ENCODE peak calls at places on chromosomes 12 and 14, in four cellular contexts. B is fibroblast of lung, G is IMR-90, S is GM23248. E is an unnamed sample.

GRCh38 chr14:82872494-82872893 is 1338.8 kb upstream of the SEL1L start:
- DNase-seq in B (no peak), G (no peak), S (peak), E (no peak)

GRCh38 chr12:52243774-52244614 is 11.0 kb downstream of the KRT7 start:
- DNase-seq in B (peak), G (peak), S (peak), E (peak)

GRCh38 chr12:108379761-108380160 is 40.6 kb upstream of the CMKLR1 start:
- DNase-seq in B (no peak), G (no peak), S (no peak), E (no peak)

GRCh38 chr12:56208014-56208413 is 13.7 kb downstream of the RNF41 start:
- DNase-seq in B (no peak), G (no peak), S (no peak), E (no peak)

GRCh38 chr14:53190938-53191337 is 37.8 kb upstream of the DDHD1 start:
- DNase-seq in B (no peak), G (peak), S (peak), E (no peak)

GRCh38 chr12:16349132-16349463 is 1.7 kb downstream of the MGST1 start:
- DNase-seq in B (peak), G (peak), S (peak), E (no peak)

GRCh38 chr12:78918221-78918620 is 53.6 kb downstream of the SYT1 start:
- DNase-seq in B (no peak), G (peak), S (no peak), E (no peak)

GRCh38 chr12:100345020-100345767 is 11.7 kb upstream of the SLC17A8 start:
- DNase-seq in B (no peak), G (no peak), S (no peak), E (no peak)

GRCh38 chr12:57740656-57741412 is 2.3 kb upstream of the AGAP2 start:
- DNase-seq in B (no peak), G (no peak), S (no peak), E (no peak)

GRCh38 chr14:73797540-73797925 is 54.1 kb upstream of the PTGR2 start:
- DNase-seq in B (no peak), G (no peak), S (no peak), E (no peak)

GRCh38 chr14:99910337-99911268 is 117.4 kb downstream of the EML1 start:
- DNase-seq in B (peak), G (peak), S (peak), E (peak)

GRCh38 chr12:18108611-18109010 is 18.6 kb upstream of the RERGL start:
- DNase-seq in B (no peak), G (no peak), S (no peak), E (no peak)

GRCh38 chr12:6821674-6822433 is at the start of gene GPR162:
- DNase-seq in B (peak), G (peak), S (peak), E (no peak)

GRCh38 chr14:21233457-21234076 is 35.7 kb downstream of the HNRNPC start:
- DNase-seq in B (peak), G (no peak), S (peak), E (no peak)

GRCh38 chr12:3744216-3744883 is 8.6 kb downstream of the CRACR2A start:
- DNase-seq in B (no peak), G (no peak), S (no peak), E (no peak)

GRCh38 chr12:121792607-121793500 is 634 bp downstream of the RHOF start:
- DNase-seq in B (no peak), G (no peak), S (no peak), E (no peak)

GRCh38 chr12:92955997-92956663 is 27.0 kb upstream of the EEA1 start:
- DNase-seq in B (peak), G (peak), S (peak), E (no peak)

GRCh38 chr14:64788706-64789105 is 84.5 kb downstream of the PLEKHG3 start:
- DNase-seq in B (peak), G (peak), S (peak), E (peak)

GRCh38 chr14:22276913-22277816 is 311.9 kb downstream of the DAD1 start:
- DNase-seq in B (peak), G (peak), S (peak), E (no peak)

GRCh38 chr12:93583993-93584392 is 11.5 kb downstream of the SOCS2 start:
- DNase-seq in B (no peak), G (no peak), S (no peak), E (no peak)

GRCh38 chr12:103855036-103855712 is 14.1 kb upstream of the NT5DC3 start:
- DNase-seq in B (peak), G (peak), S (peak), E (no peak)

GRCh38 chr14:103141117-103141796 is 18.0 kb downstream of the TNFAIP2 start:
- DNase-seq in B (peak), G (peak), S (peak), E (no peak)

GRCh38 chr12:51960890-51961289 is 9.4 kb downstream of the ACVR1B start:
- DNase-seq in B (no peak), G (no peak), S (no peak), E (no peak)

GRCh38 chr12:58066296-58066695 is 124.9 kb downstream of the ATP23 start:
- DNase-seq in B (no peak), G (no peak), S (no peak), E (no peak)

GRCh38 chr14:70317091-70317968 is 42.2 kb downstream of the COX16 start:
- DNase-seq in B (no peak), G (no peak), S (no peak), E (no peak)

GRCh38 chr12:39959016-39959415 is 146.9 kb downstream of the SLC2A13 start:
- DNase-seq in B (no peak), G (no peak), S (no peak), E (no peak)

GRCh38 chr12:113586461-113586860 is 114.8 kb upstream of the LHX5 start:
- DNase-seq in B (no peak), G (no peak), S (no peak), E (no peak)

GRCh38 chr12:12612403-12612802 is 727 bp downstream of the CREBL2 start:
- DNase-seq in B (peak), G (peak), S (peak), E (no peak)

GRCh38 chr12:58171914-58172313 is 230.5 kb downstream of the ATP23 start:
- DNase-seq in B (peak), G (peak), S (peak), E (no peak)

GRCh38 chr12:94731733-94732360 is 81.5 kb upstream of the TMCC3 start:
- DNase-seq in B (no peak), G (no peak), S (no peak), E (no peak)

GRCh38 chr14:96762650-96763049 is 34.5 kb upstream of the VRK1 start:
- DNase-seq in B (peak), G (peak), S (peak), E (peak)

GRCh38 chr14:36647827-36648753 is 13.6 kb upstream of the PAX9 start:
- DNase-seq in B (peak), G (peak), S (peak), E (peak)

GRCh38 chr12:125461831-125462230 is 396.6 kb downstream of the AACS start:
- DNase-seq in B (no peak), G (no peak), S (no peak), E (no peak)

E was measured in SW 1271.